ENCODE peak calls at places on chromosomes 4 and X, in eight cellular contexts. R is H9, E is WTC11, L is psoas muscle, N is pancreas, Z is GM12865, C is spleen, H is tibial artery. P is an unnamed sample.

GRCh38 chr4:169315530-169316306 is 45.0 kb upstream of the SH3RF1 start:
- DNase-seq in R (no peak), E (no peak), L (no peak), N (no peak), Z (no peak), C (no peak), H (no peak), P (no peak)

GRCh38 chr4:71841336-71841735 is 57.5 kb upstream of the GC start:
- DNase-seq in R (no peak), E (no peak), L (no peak), N (no peak), Z (no peak), C (no peak), H (no peak), P (no peak)

GRCh38 chr4:187232796-187233195 is 509.1 kb upstream of the FAT1 start:
- DNase-seq in R (no peak), E (no peak), L (no peak), N (no peak), Z (no peak), C (no peak), H (no peak), P (no peak)

GRCh38 chr4:4775493-4776004 is 83.9 kb upstream of the MSX1 start:
- DNase-seq in R (no peak), E (no peak), L (no peak), N (no peak), Z (no peak), C (no peak), H (no peak), P (no peak)

GRCh38 chrX:24479924-24480722 is 15.0 kb downstream of the PDK3 start:
- DNase-seq in R (no peak), E (no peak), L (no peak), N (no peak), Z (peak), C (peak), H (no peak), P (peak)

GRCh38 chr4:102620697-102621497 is 119.7 kb downstream of the NFKB1 start:
- DNase-seq in R (no peak), E (no peak), L (no peak), N (peak), Z (peak), C (no peak), H (no peak), P (no peak)

GRCh38 chr4:15935504-15936392 is 2.8 kb downstream of the FGFBP1 start:
- DNase-seq in R (no peak), E (no peak), L (no peak), N (no peak), Z (no peak), C (no peak), H (no peak), P (no peak)

GRCh38 chr4:95153182-95153581 is 395.4 kb downstream of the BMPR1B start:
- DNase-seq in R (no peak), E (no peak), L (no peak), N (no peak), Z (no peak), C (no peak), H (no peak), P (no peak)

GRCh38 chr4:121277194-121278105 is 103.4 kb downstream of the QRFPR start:
- DNase-seq in R (peak), E (peak), L (no peak), N (no peak), Z (peak), C (no peak), H (no peak), P (no peak)

GRCh38 chrX:27840881-27841280 is 33.1 kb downstream of the MAGEB10 start:
- DNase-seq in R (no peak), E (no peak), L (no peak), N (no peak), Z (no peak), C (no peak), H (no peak), P (no peak)

GRCh38 chr4:127995776-127996175 is 30.6 kb downstream of the ABHD18 start:
- DNase-seq in R (no peak), E (no peak), L (no peak), N (no peak), Z (no peak), C (no peak), H (no peak), P (no peak)

GRCh38 chr4:144714166-144714565 is 68.2 kb downstream of the HHIP start:
- DNase-seq in R (no peak), E (no peak), L (no peak), N (no peak), Z (no peak), C (no peak), H (no peak), P (no peak)

GRCh38 chr4:35802644-35803043 is 441.7 kb downstream of the ARAP2 start:
- DNase-seq in R (no peak), E (no peak), L (no peak), N (no peak), Z (no peak), C (peak), H (no peak), P (no peak)

GRCh38 chr4:183434264-183435045 is 10.0 kb upstream of the CDKN2AIP start:
- DNase-seq in R (no peak), E (no peak), L (no peak), N (no peak), Z (peak), C (peak), H (no peak), P (no peak)

GRCh38 chrX:10022580-10023245 is 55.6 kb downstream of the CLDN34 start:
- DNase-seq in R (no peak), E (no peak), L (no peak), N (no peak), Z (no peak), C (no peak), H (peak), P (no peak)

GRCh38 chr4:59314637-59315036 is 1885.5 kb upstream of the ADGRL3 start:
- DNase-seq in R (no peak), E (no peak), L (no peak), N (no peak), Z (no peak), C (no peak), H (no peak), P (no peak)

GRCh38 chr4:103449285-103449684 is 251.1 kb upstream of the CENPE start:
- DNase-seq in R (no peak), E (no peak), L (no peak), N (no peak), Z (no peak), C (no peak), H (no peak), P (no peak)

GRCh38 chr4:152605641-152606304 is 69.9 kb upstream of the FBXW7 start:
- DNase-seq in R (no peak), E (no peak), L (no peak), N (no peak), Z (no peak), C (no peak), H (no peak), P (no peak)

DNA sequence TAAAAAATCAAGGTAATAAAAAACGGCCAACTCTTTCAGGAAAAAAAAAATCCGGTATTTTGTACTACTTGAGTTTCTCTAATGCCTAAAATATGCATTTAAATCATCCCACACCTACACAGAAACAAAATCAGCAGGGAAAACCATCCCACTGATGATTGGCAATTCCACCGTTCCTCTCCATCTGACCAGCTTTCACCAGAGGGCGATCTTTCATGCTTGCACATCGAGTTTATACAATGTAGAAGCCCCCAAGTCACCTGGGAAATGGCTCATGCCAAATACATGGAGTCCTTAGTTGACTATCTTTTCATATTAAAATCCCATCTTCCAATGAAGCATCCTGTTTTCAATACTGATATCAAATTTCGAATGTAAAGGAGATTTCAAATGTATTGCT is 69.2 kb downstream of the PTCHD1 start:
- DNase-seq in R (no peak), E (peak), L (no peak), N (no peak), Z (no peak), C (no peak), H (no peak), P (no peak)
- TF ChIP-seq CTCF in R (peak), E (no peak), L (peak), N (no peak), Z (peak), C (no peak), H (no peak), P (no peak)

GRCh38 chr4:41122309-41122708 is 92.0 kb downstream of the APBB2 start:
- DNase-seq in R (no peak), E (no peak), L (no peak), N (no peak), Z (no peak), C (no peak), H (no peak), P (no peak)

GRCh38 chr4:41121906-41122305 is 92.4 kb downstream of the APBB2 start:
- DNase-seq in R (no peak), E (no peak), L (no peak), N (no peak), Z (no peak), C (no peak), H (no peak), P (no peak)

GRCh38 chr4:41120297-41121217 is 93.8 kb downstream of the APBB2 start:
- DNase-seq in R (no peak), E (no peak), L (peak), N (no peak), Z (no peak), C (no peak), H (peak), P (no peak)

GRCh38 chr4:41122775-41123174 is 91.6 kb downstream of the APBB2 start:
- DNase-seq in R (peak), E (peak), L (no peak), N (no peak), Z (no peak), C (no peak), H (no peak), P (no peak)

GRCh38 chr4:41119867-41120295 is 94.5 kb downstream of the APBB2 start:
- DNase-seq in R (no peak), E (no peak), L (peak), N (peak), Z (no peak), C (no peak), H (no peak), P (no peak)
- TF ChIP-seq CTCF in R (no peak), E (no peak), L (no peak), N (no peak), Z (no peak), C (no peak), H (no peak), P (no peak)

DNA sequence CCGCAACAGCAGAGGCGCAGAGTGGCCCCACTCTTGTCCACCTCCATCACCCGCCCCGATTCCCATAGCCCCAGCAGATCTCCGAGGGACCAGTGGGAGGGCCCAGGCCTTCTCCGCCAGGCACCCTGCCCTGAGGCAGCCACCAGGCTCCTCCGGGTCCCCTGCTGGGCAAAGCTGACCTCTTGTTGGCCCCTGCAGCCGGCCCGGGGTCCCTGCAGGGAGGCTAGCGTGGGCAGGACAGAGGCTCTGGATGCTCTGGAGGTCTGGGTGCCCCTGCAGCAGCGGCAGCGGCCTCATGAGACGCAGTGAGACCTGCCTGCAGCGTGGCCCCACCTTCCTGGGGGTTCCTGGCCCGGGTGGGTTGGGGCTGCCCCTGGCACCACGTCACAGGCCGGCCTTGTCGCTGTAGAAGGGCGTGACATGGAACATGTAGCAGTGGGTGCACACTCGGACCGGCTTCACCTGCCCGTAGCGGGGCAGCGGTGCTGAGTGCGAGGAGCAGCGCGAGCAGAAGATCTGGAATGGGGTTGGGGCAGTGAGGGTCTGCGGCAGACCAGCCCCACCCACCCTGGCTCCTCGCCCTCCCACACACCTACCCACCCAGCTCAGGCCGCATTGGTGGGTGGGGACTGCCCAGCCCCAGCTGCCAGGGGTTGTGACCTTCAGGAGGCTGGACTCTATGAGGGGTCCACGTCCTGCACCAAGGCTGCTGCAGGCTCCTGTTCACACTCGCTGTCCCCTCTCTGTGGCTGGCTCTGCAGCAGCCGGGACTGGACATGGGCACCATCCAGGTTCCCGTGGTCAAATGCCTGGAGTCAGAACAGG is 8.6 kb upstream of the MXD4 start:
- DNase-seq in R (no peak), E (no peak), L (no peak), N (peak), Z (no peak), C (peak), H (no peak), P (no peak)
- TF ChIP-seq CTCF in R (no peak), E (no peak), L (no peak), N (no peak), Z (no peak), C (no peak), H (no peak), P (no peak)

GRCh38 chr4:126223784-126224407 is 909.1 kb downstream of the FAT4 start:
- DNase-seq in R (no peak), E (no peak), L (no peak), N (no peak), Z (peak), C (no peak), H (no peak), P (no peak)
- TF ChIP-seq CTCF in R (peak), E (peak), L (no peak), N (no peak), Z (peak), C (peak), H (peak), P (no peak)

GRCh38 chrX:119694601-119695534 is 1.9 kb upstream of the SEPTIN6 start:
- DNase-seq in R (peak), E (peak), L (no peak), N (no peak), Z (no peak), C (peak), H (no peak), P (no peak)
- TF ChIP-seq CTCF in R (no peak), E (no peak), L (no peak), N (no peak), Z (no peak), C (no peak), H (no peak), P (no peak)

DNA sequence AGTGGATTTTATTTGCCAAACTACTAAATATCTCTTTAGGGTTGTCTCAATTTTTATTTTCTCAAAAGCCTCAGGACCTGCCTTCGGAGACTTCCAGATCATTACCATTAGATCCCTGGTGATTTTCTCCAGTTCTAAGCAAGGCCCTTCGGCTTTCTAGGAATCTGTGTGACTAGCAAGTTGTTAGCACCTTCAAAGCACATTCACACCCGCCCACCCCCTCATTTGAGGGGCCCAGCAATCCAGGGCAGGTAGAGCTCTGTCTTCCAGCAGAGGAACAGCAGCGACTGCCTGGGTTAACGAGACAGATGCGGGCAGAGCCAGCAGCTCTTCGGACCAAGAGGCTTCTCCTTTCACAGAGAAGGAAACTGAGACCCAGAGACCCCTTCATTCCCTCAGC is 2.0 kb downstream of the WDR1 start:
- DNase-seq in R (no peak), E (no peak), L (no peak), N (no peak), Z (no peak), C (no peak), H (no peak), P (no peak)
- TF ChIP-seq CTCF in R (no peak), E (no peak), L (no peak), N (no peak), Z (no peak), C (no peak), H (no peak), P (no peak)

DNA sequence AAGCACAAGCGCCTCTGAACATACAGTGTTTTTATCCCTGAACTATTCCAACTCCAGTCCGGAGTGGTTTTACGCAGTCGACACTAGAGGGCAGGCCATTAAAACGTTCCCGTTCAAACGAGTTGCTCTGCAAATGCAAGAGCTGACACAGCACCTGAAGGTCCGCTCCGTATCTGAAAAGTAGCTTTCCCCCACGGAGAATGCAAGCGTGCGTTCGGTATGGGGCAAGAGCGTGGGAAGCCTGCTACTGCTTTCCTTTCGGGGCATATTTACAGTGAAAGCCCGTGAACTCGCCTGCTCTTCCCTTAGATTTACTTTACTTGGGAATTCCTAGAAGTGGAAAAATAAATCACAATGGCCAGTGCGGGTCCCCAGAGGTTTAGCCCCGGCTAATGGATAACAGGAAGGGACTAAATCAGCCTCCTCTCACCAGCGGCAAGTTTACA is 190.8 kb downstream of the TSPAN5 start:
- DNase-seq in R (peak), E (peak), L (peak), N (peak), Z (peak), C (peak), H (peak), P (peak)
- TF ChIP-seq CTCF in R (peak), E (peak), L (peak), N (peak), Z (peak), C (peak), H (peak), P (peak)

GRCh38 chrX:103464774-103465117 is 54.5 kb downstream of the RAB40A start:
- DNase-seq in R (peak), E (peak), L (peak), N (peak), Z (peak), C (no peak), H (peak), P (peak)

GRCh38 chrX:103467156-103467555 is 52.1 kb downstream of the RAB40A start:
- DNase-seq in R (no peak), E (no peak), L (no peak), N (no peak), Z (no peak), C (no peak), H (no peak), P (no peak)

GRCh38 chrX:103464071-103464773 is 55.1 kb downstream of the RAB40A start:
- DNase-seq in R (peak), E (peak), L (no peak), N (no peak), Z (peak), C (no peak), H (no peak), P (peak)

DNA sequence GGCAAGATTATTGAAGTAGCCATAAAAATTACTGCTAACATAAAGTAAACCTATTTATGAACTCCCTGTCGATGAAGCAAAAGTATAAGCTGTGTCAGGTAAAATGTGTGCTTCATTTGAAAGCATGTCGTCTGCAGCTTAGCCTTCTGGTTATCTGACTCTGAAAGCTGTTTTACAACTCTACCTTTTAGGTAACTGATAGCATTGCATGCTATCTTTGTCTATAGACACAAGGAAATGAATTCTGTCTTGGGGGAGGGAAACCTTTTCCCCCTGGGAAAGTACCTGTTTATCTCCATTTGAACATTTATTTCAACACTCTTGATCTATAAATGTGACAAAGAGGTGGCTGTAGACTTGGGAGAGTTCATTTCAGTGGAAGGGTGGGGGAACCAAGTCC is 51.4 kb downstream of the RAB40A start:
- DNase-seq in R (no peak), E (no peak), L (no peak), N (no peak), Z (no peak), C (no peak), H (no peak), P (no peak)
- TF ChIP-seq CTCF in R (no peak), E (no peak), L (no peak), N (no peak), Z (no peak), C (no peak), H (no peak), P (no peak)

DNA sequence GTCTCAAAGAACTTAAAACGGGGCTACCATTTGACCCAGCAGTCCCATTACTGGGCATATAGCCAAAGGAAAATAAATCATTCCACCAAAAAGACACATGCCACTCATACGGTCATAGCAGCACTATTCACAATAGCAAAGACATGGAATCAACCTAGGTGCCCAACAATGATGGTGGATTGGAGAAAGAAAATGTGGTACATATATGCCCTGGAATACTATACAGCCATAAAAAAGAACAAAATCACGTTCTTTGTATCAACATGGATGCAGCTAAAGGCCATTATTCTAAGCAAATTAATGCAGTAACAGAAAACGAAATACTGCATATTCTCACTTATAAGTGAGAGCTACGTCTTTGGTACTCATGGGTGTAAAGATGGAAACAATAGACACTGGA is 138.1 kb upstream of the NEIL3 start:
- DNase-seq in R (no peak), E (no peak), L (no peak), N (no peak), Z (no peak), C (no peak), H (no peak), P (no peak)
- TF ChIP-seq CTCF in R (no peak), E (no peak), L (no peak), N (no peak), Z (no peak), C (no peak), H (no peak), P (no peak)

GRCh38 chr4:156475322-156475721 is 496.3 kb downstream of the PDGFC start:
- DNase-seq in R (no peak), E (no peak), L (no peak), N (no peak), Z (peak), C (no peak), H (no peak), P (no peak)
- TF ChIP-seq CTCF in R (peak), E (no peak), L (peak), N (no peak), Z (no peak), C (no peak), H (peak), P (no peak)

P was measured in CD4-positive, alpha-beta T cell.